ENCODE peak calls at places on chromosomes 7 and 10, in nine cellular contexts. A is lower leg skin; S is A549; Y is AG08395; N is lower lobe of right lung; K is tibial nerve; B is Kasumi-1; Z is stimulated activated CD8-positive, alpha-beta memory T cell treated with anti-CD3 and anti-CD28 coated beads, Interleukin-7, amount 100 ng/mL, for 4 hours; D is OCI-LY7. E is an unnamed sample.

GRCh38 chr7:157337316-157338149 is 729 bp downstream of the DNAJB6 start:
- DNase-seq in A (no peak), S (peak), Y (peak), N (peak), K (peak), B (peak), Z (peak), D (peak), E (peak)

GRCh38 chr10:124089859-124090258 is 3.5 kb downstream of the CHST15 start:
- DNase-seq in A (no peak), S (no peak), Y (no peak), N (no peak), K (no peak), B (no peak), Z (no peak), D (no peak), E (no peak)

GRCh38 chr7:46747222-46747621 is 826.1 kb upstream of the IGFBP3 start:
- DNase-seq in A (no peak), S (no peak), Y (no peak), N (no peak), K (no peak), B (no peak), Z (no peak), D (no peak), E (no peak)

GRCh38 chr7:155378580-155378934 is 79.4 kb upstream of the EN2 start:
- DNase-seq in A (no peak), S (no peak), Y (no peak), N (no peak), K (no peak), B (no peak), Z (no peak), D (no peak), E (no peak)

GRCh38 chr10:13877154-13877909 is 290.6 kb downstream of the PRPF18 start:
- DNase-seq in A (peak), S (no peak), Y (peak), N (no peak), K (peak), B (no peak), Z (no peak), D (no peak), E (no peak)

GRCh38 chr7:7136857-7137309 is 45.5 kb upstream of the C1GALT1 start:
- DNase-seq in A (no peak), S (no peak), Y (no peak), N (no peak), K (no peak), B (no peak), Z (no peak), D (no peak), E (no peak)

GRCh38 chr10:104492349-104492940 is 138.8 kb downstream of the CFAP58 start:
- DNase-seq in A (peak), S (no peak), Y (no peak), N (no peak), K (no peak), B (no peak), Z (no peak), D (no peak), E (no peak)

GRCh38 chr10:86899670-86900276 is 57.6 kb downstream of the MMRN2 start:
- DNase-seq in A (peak), S (peak), Y (peak), N (no peak), K (peak), B (peak), Z (no peak), D (peak), E (no peak)

GRCh38 chr10:13973742-13974141 is 357.0 kb downstream of the FRMD4A start:
- DNase-seq in A (no peak), S (no peak), Y (no peak), N (no peak), K (no peak), B (no peak), Z (no peak), D (no peak), E (no peak)

GRCh38 chr7:35992436-35992835 is 160.6 kb upstream of the EEPD1 start:
- DNase-seq in A (no peak), S (no peak), Y (no peak), N (no peak), K (no peak), B (no peak), Z (no peak), D (no peak), E (no peak)

GRCh38 chr10:119189811-119190282 is 11.2 kb upstream of the PRDX3 start:
- DNase-seq in A (no peak), S (no peak), Y (no peak), N (no peak), K (no peak), B (no peak), Z (no peak), D (no peak), E (no peak)

GRCh38 chr7:100516135-100516812 is 22.7 kb upstream of the AGFG2 start:
- DNase-seq in A (peak), S (peak), Y (peak), N (no peak), K (peak), B (no peak), Z (peak), D (peak), E (no peak)

GRCh38 chr10:72932259-72933015 is 22.2 kb downstream of the PLA2G12B start:
- DNase-seq in A (no peak), S (no peak), Y (no peak), N (no peak), K (no peak), B (no peak), Z (no peak), D (no peak), E (no peak)

GRCh38 chr7:157193274-157193673 is 54.5 kb downstream of the UBE3C start:
- DNase-seq in A (no peak), S (no peak), Y (no peak), N (no peak), K (no peak), B (no peak), Z (no peak), D (no peak), E (no peak)

GRCh38 chr10:31697271-31698168 is 231.1 kb downstream of the ARHGAP12 start:
- DNase-seq in A (peak), S (no peak), Y (peak), N (peak), K (peak), B (no peak), Z (no peak), D (no peak), E (no peak)

GRCh38 chr7:32298403-32299132 is 191.6 kb downstream of the LSM5 start:
- DNase-seq in A (no peak), S (no peak), Y (no peak), N (no peak), K (no peak), B (no peak), Z (no peak), D (no peak), E (no peak)

GRCh38 chr10:13492493-13493180 is 36.2 kb downstream of the BEND7 start:
- DNase-seq in A (no peak), S (no peak), Y (no peak), N (no peak), K (no peak), B (no peak), Z (no peak), D (no peak), E (no peak)

GRCh38 chr7:77415822-77416620 is at the start of gene GSAP:
- DNase-seq in A (peak), S (peak), Y (peak), N (peak), K (peak), B (no peak), Z (peak), D (no peak), E (peak)

GRCh38 chr10:85641479-85641967 is 725.1 kb downstream of the GRID1 start:
- DNase-seq in A (no peak), S (peak), Y (no peak), N (no peak), K (peak), B (no peak), Z (no peak), D (no peak), E (no peak)

GRCh38 chr10:60073397-60073780 is 167.0 kb upstream of the CCDC6 start:
- DNase-seq in A (no peak), S (no peak), Y (no peak), N (no peak), K (no peak), B (no peak), Z (no peak), D (no peak), E (no peak)

GRCh38 chr10:122135251-122136025 is 135.7 kb upstream of the BTBD16 start:
- DNase-seq in A (no peak), S (no peak), Y (no peak), N (no peak), K (no peak), B (no peak), Z (no peak), D (no peak), E (no peak)

GRCh38 chr10:103915794-103916193 is 2.2 kb downstream of the STN1 start:
- DNase-seq in A (no peak), S (no peak), Y (no peak), N (no peak), K (no peak), B (peak), Z (no peak), D (no peak), E (no peak)

GRCh38 chr10:129501652-129502436 is 34.8 kb downstream of the MGMT start:
- DNase-seq in A (no peak), S (no peak), Y (no peak), N (no peak), K (no peak), B (no peak), Z (no peak), D (no peak), E (no peak)

GRCh38 chr10:97792058-97792721 is 20.4 kb upstream of the SFRP5 start:
- DNase-seq in A (peak), S (peak), Y (peak), N (peak), K (peak), B (peak), Z (peak), D (peak), E (peak)